ENCODE peak calls at places on chromosomes 6 and 20, in five cellular contexts. One of them, this sample, is unnamed.

GRCh38 chr20:49914310-49915117 is 815 bp downstream of the SPATA2 start:
- DNase-seq in uterus: no peak
- DNase-seq in CD8-positive, alpha-beta T cell: no peak
- DNase-seq in HepG2: no peak
- DNase-seq in fibroblast of pulmonary artery: no peak
- DNase-seq in this sample: no peak

GRCh38 chr6:139882977-139883728 is 508.7 kb upstream of the CITED2 start:
- DNase-seq in uterus: no peak
- DNase-seq in HepG2: peak; percentile 7
- DNase-seq in CD8-positive, alpha-beta T cell: no peak
- DNase-seq in fibroblast of pulmonary artery: peak; percentile 42
- DNase-seq in this sample: no peak

GRCh38 chr6:17894191-17894590 is 93.2 kb downstream of the KIF13A start:
- DNase-seq in fibroblast of pulmonary artery: no peak
- DNase-seq in HepG2: no peak
- DNase-seq in CD8-positive, alpha-beta T cell: no peak
- DNase-seq in uterus: no peak
- DNase-seq in this sample: no peak

GRCh38 chr6:166997768-166998255 is 1.4 kb upstream of the CEP43 start:
- DNase-seq in fibroblast of pulmonary artery: peak; percentile 75
- DNase-seq in uterus: peak; percentile 30
- DNase-seq in CD8-positive, alpha-beta T cell: no peak
- DNase-seq in HepG2: peak; percentile 83
- DNase-seq in this sample: peak; percentile 64

GRCh38 chr20:2124632-2125131 is 23.1 kb downstream of the STK35 start:
- DNase-seq in HepG2: no peak
- DNase-seq in uterus: no peak
- DNase-seq in fibroblast of pulmonary artery: no peak
- DNase-seq in CD8-positive, alpha-beta T cell: no peak
- DNase-seq in this sample: peak; percentile 34

GRCh38 chr6:169720207-169720855 is 4.0 kb downstream of the PHF10 start:
- DNase-seq in HepG2: no peak
- DNase-seq in fibroblast of pulmonary artery: no peak
- DNase-seq in CD8-positive, alpha-beta T cell: no peak
- DNase-seq in uterus: no peak
- DNase-seq in this sample: no peak

GRCh38 chr20:37627060-37627766 is 66.6 kb upstream of the CTNNBL1 start:
- DNase-seq in CD8-positive, alpha-beta T cell: no peak
- DNase-seq in fibroblast of pulmonary artery: peak; percentile 76
- DNase-seq in HepG2: peak; percentile 61
- DNase-seq in uterus: no peak
- DNase-seq in this sample: no peak

GRCh38 chr20:36311854-36312723 is 6.0 kb downstream of the DLGAP4 start:
- DNase-seq in uterus: no peak
- DNase-seq in HepG2: no peak
- DNase-seq in fibroblast of pulmonary artery: no peak
- DNase-seq in CD8-positive, alpha-beta T cell: no peak
- DNase-seq in this sample: no peak

GRCh38 chr6:80425089-80425823 is 318.8 kb downstream of the BCKDHB start:
- DNase-seq in fibroblast of pulmonary artery: peak; percentile 82
- DNase-seq in HepG2: no peak
- DNase-seq in CD8-positive, alpha-beta T cell: no peak
- DNase-seq in uterus: no peak
- DNase-seq in this sample: no peak

GRCh38 chr6:42190784-42191183 is 4.0 kb downstream of the GUCA1B start:
- DNase-seq in HepG2: no peak
- DNase-seq in CD8-positive, alpha-beta T cell: no peak
- DNase-seq in uterus: no peak
- DNase-seq in fibroblast of pulmonary artery: peak; percentile 64
- DNase-seq in this sample: no peak

GRCh38 chr6:110990835-110991576 is 9.2 kb downstream of the RPF2 start:
- DNase-seq in fibroblast of pulmonary artery: no peak
- DNase-seq in CD8-positive, alpha-beta T cell: no peak
- DNase-seq in uterus: no peak
- DNase-seq in HepG2: no peak
- DNase-seq in this sample: no peak
- TF ChIP-seq CTCF in fibroblast of pulmonary artery: no peak
- TF ChIP-seq CTCF in CD8-positive, alpha-beta T cell: no peak
- TF ChIP-seq CTCF in uterus: no peak
- TF ChIP-seq CTCF in HepG2: no peak
- TF ChIP-seq CTCF in this sample: no peak

GRCh38 chr20:61559706-61560315 is 307.8 kb downstream of the CDH4 start:
- DNase-seq in uterus: no peak
- DNase-seq in fibroblast of pulmonary artery: no peak
- DNase-seq in HepG2: no peak
- DNase-seq in CD8-positive, alpha-beta T cell: no peak
- DNase-seq in this sample: no peak

GRCh38 chr20:61558726-61559125 is 306.7 kb downstream of the CDH4 start:
- DNase-seq in CD8-positive, alpha-beta T cell: no peak
- DNase-seq in uterus: no peak
- DNase-seq in fibroblast of pulmonary artery: no peak
- DNase-seq in HepG2: no peak
- DNase-seq in this sample: no peak

GRCh38 chr20:61561111-61561830 is 309.2 kb downstream of the CDH4 start:
- DNase-seq in uterus: no peak
- DNase-seq in HepG2: no peak
- DNase-seq in fibroblast of pulmonary artery: no peak
- DNase-seq in CD8-positive, alpha-beta T cell: no peak
- DNase-seq in this sample: no peak

GRCh38 chr20:61562897-61563504 is 310.9 kb downstream of the CDH4 start:
- DNase-seq in HepG2: no peak
- DNase-seq in uterus: no peak
- DNase-seq in CD8-positive, alpha-beta T cell: no peak
- DNase-seq in fibroblast of pulmonary artery: no peak
- DNase-seq in this sample: no peak

DNA sequence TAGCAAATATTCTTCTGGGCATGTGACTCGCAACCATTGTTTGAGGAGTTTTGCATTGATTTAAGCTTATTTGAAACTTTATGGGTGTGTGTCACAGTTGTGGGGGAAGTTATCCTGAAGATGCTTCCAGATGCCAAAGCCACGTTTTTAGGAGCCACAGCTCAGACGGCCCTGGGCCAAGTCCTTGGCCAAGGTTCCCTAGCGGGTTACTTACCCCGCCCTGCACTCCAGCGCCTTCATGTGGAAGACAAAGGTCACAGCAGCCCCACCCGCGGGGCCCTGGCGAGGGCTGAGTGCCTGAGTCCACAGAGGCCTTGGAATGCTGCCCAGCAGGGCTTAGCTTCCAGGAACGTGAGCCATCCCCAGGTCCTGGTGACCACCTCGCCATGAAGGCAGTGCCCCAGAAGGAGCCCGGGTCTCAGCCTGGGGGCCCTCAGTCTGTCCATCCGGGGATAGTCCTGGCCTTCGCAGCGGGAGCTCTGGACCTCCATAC is 308.3 kb downstream of the CDH4 start:
- DNase-seq in HepG2: no peak
- DNase-seq in fibroblast of pulmonary artery: no peak
- DNase-seq in uterus: no peak
- DNase-seq in CD8-positive, alpha-beta T cell: no peak
- DNase-seq in this sample: no peak
- TF ChIP-seq CTCF in HepG2: peak; percentile 31
- TF ChIP-seq CTCF in fibroblast of pulmonary artery: no peak
- TF ChIP-seq CTCF in uterus: no peak
- TF ChIP-seq CTCF in CD8-positive, alpha-beta T cell: no peak
- TF ChIP-seq CTCF in this sample: no peak

GRCh38 chr6:81682238-81682795 is 70.2 kb downstream of the TENT5A start:
- DNase-seq in HepG2: no peak
- DNase-seq in CD8-positive, alpha-beta T cell: no peak
- DNase-seq in uterus: no peak
- DNase-seq in fibroblast of pulmonary artery: no peak
- DNase-seq in this sample: no peak
- TF ChIP-seq CTCF in HepG2: no peak
- TF ChIP-seq CTCF in CD8-positive, alpha-beta T cell: no peak
- TF ChIP-seq CTCF in uterus: no peak
- TF ChIP-seq CTCF in fibroblast of pulmonary artery: no peak
- TF ChIP-seq CTCF in this sample: no peak

DNA sequence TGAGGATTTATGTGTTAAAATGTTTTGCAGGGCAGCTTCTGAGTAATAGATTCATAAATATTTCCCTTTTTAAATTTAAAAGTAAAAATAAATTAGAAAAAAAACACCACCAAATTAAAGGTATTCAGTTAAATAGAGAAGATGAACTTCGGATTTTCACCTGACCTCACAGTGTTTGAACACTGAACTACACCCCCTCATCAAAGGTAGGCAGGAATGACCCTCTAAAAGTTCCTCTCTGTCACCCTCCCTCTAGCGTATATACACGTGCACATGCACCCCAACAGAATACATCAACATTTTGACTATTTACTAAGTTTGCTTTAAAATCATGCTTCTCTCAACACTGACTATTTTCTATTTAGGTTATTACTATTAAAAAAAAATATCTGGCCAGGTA is 528.3 kb downstream of the QKI start:
- DNase-seq in fibroblast of pulmonary artery: no peak
- DNase-seq in uterus: no peak
- DNase-seq in CD8-positive, alpha-beta T cell: no peak
- DNase-seq in HepG2: no peak
- DNase-seq in this sample: no peak
- TF ChIP-seq CTCF in fibroblast of pulmonary artery: no peak
- TF ChIP-seq CTCF in uterus: no peak
- TF ChIP-seq CTCF in CD8-positive, alpha-beta T cell: no peak
- TF ChIP-seq CTCF in HepG2: no peak
- TF ChIP-seq CTCF in this sample: no peak

GRCh38 chr20:47357296-47358051 is 975 bp upstream of the ZMYND8 start:
- DNase-seq in fibroblast of pulmonary artery: peak; percentile 94
- DNase-seq in HepG2: peak; percentile 100
- DNase-seq in CD8-positive, alpha-beta T cell: peak; percentile 32
- DNase-seq in uterus: peak; percentile 90
- DNase-seq in this sample: peak; percentile 72
- TF ChIP-seq CTCF in fibroblast of pulmonary artery: no peak
- TF ChIP-seq CTCF in HepG2: peak; percentile 21
- TF ChIP-seq CTCF in CD8-positive, alpha-beta T cell: no peak
- TF ChIP-seq CTCF in uterus: no peak
- TF ChIP-seq CTCF in this sample: no peak

GRCh38 chr6:19830171-19830570 is 7.0 kb upstream of the ID4 start:
- DNase-seq in CD8-positive, alpha-beta T cell: no peak
- DNase-seq in HepG2: peak; percentile 46
- DNase-seq in fibroblast of pulmonary artery: peak; percentile 86
- DNase-seq in uterus: no peak
- DNase-seq in this sample: no peak

GRCh38 chr6:19827903-19828302 is 9.3 kb upstream of the ID4 start:
- DNase-seq in fibroblast of pulmonary artery: no peak
- DNase-seq in uterus: no peak
- DNase-seq in HepG2: no peak
- DNase-seq in CD8-positive, alpha-beta T cell: no peak
- DNase-seq in this sample: no peak

GRCh38 chr6:19824058-19824807 is 12.9 kb upstream of the ID4 start:
- DNase-seq in HepG2: no peak
- DNase-seq in uterus: peak; percentile 72
- DNase-seq in CD8-positive, alpha-beta T cell: no peak
- DNase-seq in fibroblast of pulmonary artery: no peak
- DNase-seq in this sample: no peak

GRCh38 chr6:19831358-19831757 is 5.8 kb upstream of the ID4 start:
- DNase-seq in uterus: no peak
- DNase-seq in HepG2: no peak
- DNase-seq in fibroblast of pulmonary artery: no peak
- DNase-seq in CD8-positive, alpha-beta T cell: no peak
- DNase-seq in this sample: no peak

GRCh38 chr6:19827247-19827646 is 9.9 kb upstream of the ID4 start:
- DNase-seq in HepG2: no peak
- DNase-seq in uterus: no peak
- DNase-seq in CD8-positive, alpha-beta T cell: no peak
- DNase-seq in fibroblast of pulmonary artery: no peak
- DNase-seq in this sample: no peak
- TF ChIP-seq CTCF in HepG2: no peak
- TF ChIP-seq CTCF in uterus: no peak
- TF ChIP-seq CTCF in CD8-positive, alpha-beta T cell: no peak
- TF ChIP-seq CTCF in fibroblast of pulmonary artery: no peak
- TF ChIP-seq CTCF in this sample: no peak